ENCODE peak calls at places on chromosomes 3 and 15, in eight cellular contexts. One of them, this sample, is unnamed.

GRCh38 chr15:58282060-58282708 is 144.0 kb downstream of the AQP9 start:
- DNase-seq in AG04450: no peak
- DNase-seq in cardiac fibroblast: no peak
- DNase-seq in brain microvascular endothelial cell: no peak
- DNase-seq in IMR-90: no peak
- DNase-seq in astrocyte of the spinal cord: no peak
- DNase-seq in GM12865: no peak
- DNase-seq in GM06990: no peak
- DNase-seq in this sample: no peak

GRCh38 chr3:151660890-151661289 is 72.8 kb upstream of the AADACL2 start:
- DNase-seq in IMR-90: no peak
- DNase-seq in cardiac fibroblast: peak; percentile 38
- DNase-seq in GM12865: no peak
- DNase-seq in AG04450: no peak
- DNase-seq in GM06990: no peak
- DNase-seq in astrocyte of the spinal cord: peak; percentile 16
- DNase-seq in brain microvascular endothelial cell: no peak
- DNase-seq in this sample: no peak

GRCh38 chr3:194129581-194130133 is 6.3 kb upstream of the HES1 start:
- DNase-seq in IMR-90: no peak
- DNase-seq in astrocyte of the spinal cord: peak; percentile 53
- DNase-seq in AG04450: no peak
- DNase-seq in cardiac fibroblast: no peak
- DNase-seq in GM06990: no peak
- DNase-seq in GM12865: no peak
- DNase-seq in brain microvascular endothelial cell: peak; percentile 25
- DNase-seq in this sample: no peak

GRCh38 chr3:14540209-14540575 is at the start of gene GRIP2:
- DNase-seq in AG04450: no peak
- DNase-seq in cardiac fibroblast: no peak
- DNase-seq in GM06990: no peak
- DNase-seq in IMR-90: no peak
- DNase-seq in astrocyte of the spinal cord: no peak
- DNase-seq in GM12865: no peak
- DNase-seq in brain microvascular endothelial cell: no peak
- DNase-seq in this sample: no peak

GRCh38 chr3:88003115-88003755 is 55.6 kb downstream of the CGGBP1 start:
- DNase-seq in cardiac fibroblast: peak; percentile 81
- DNase-seq in GM12865: peak; percentile 58
- DNase-seq in brain microvascular endothelial cell: peak; percentile 44
- DNase-seq in GM06990: no peak
- DNase-seq in IMR-90: peak; percentile 49
- DNase-seq in astrocyte of the spinal cord: peak; percentile 63
- DNase-seq in AG04450: peak; percentile 8
- DNase-seq in this sample: peak; percentile 27

GRCh38 chr15:40146037-40146436 is 14.8 kb upstream of the BUB1B start:
- DNase-seq in astrocyte of the spinal cord: peak; percentile 35
- DNase-seq in GM12865: no peak
- DNase-seq in IMR-90: peak; percentile 57
- DNase-seq in cardiac fibroblast: peak; percentile 42
- DNase-seq in brain microvascular endothelial cell: peak; percentile 11
- DNase-seq in GM06990: no peak
- DNase-seq in AG04450: no peak
- DNase-seq in this sample: no peak

GRCh38 chr15:39199076-39199475 is 381.8 kb upstream of the THBS1 start:
- DNase-seq in AG04450: no peak
- DNase-seq in GM12865: no peak
- DNase-seq in astrocyte of the spinal cord: no peak
- DNase-seq in brain microvascular endothelial cell: peak; percentile 23
- DNase-seq in IMR-90: peak; percentile 69
- DNase-seq in cardiac fibroblast: no peak
- DNase-seq in GM06990: no peak
- DNase-seq in this sample: no peak

GRCh38 chr15:99411234-99411633 is 154.6 kb upstream of the MEF2A start:
- DNase-seq in AG04450: no peak
- DNase-seq in brain microvascular endothelial cell: no peak
- DNase-seq in cardiac fibroblast: no peak
- DNase-seq in GM12865: no peak
- DNase-seq in astrocyte of the spinal cord: no peak
- DNase-seq in GM06990: no peak
- DNase-seq in IMR-90: no peak
- DNase-seq in this sample: peak; percentile 20

GRCh38 chr15:51218249-51218648 is 120.1 kb downstream of the CYP19A1 start:
- DNase-seq in brain microvascular endothelial cell: no peak
- DNase-seq in GM12865: no peak
- DNase-seq in AG04450: no peak
- DNase-seq in cardiac fibroblast: no peak
- DNase-seq in IMR-90: no peak
- DNase-seq in GM06990: no peak
- DNase-seq in astrocyte of the spinal cord: peak; percentile 17
- DNase-seq in this sample: no peak

GRCh38 chr3:132554437-132554836 is 42.6 kb upstream of the ACKR4 start:
- DNase-seq in AG04450: no peak
- DNase-seq in GM06990: no peak
- DNase-seq in IMR-90: peak; percentile 51
- DNase-seq in astrocyte of the spinal cord: peak; percentile 77
- DNase-seq in cardiac fibroblast: peak; percentile 44
- DNase-seq in brain microvascular endothelial cell: peak; percentile 57
- DNase-seq in GM12865: no peak
- DNase-seq in this sample: no peak

GRCh38 chr15:28101201-28101600 is 2.1 kb upstream of the OCA2 start:
- DNase-seq in GM06990: no peak
- DNase-seq in brain microvascular endothelial cell: no peak
- DNase-seq in GM12865: no peak
- DNase-seq in cardiac fibroblast: no peak
- DNase-seq in astrocyte of the spinal cord: no peak
- DNase-seq in IMR-90: no peak
- DNase-seq in AG04450: no peak
- DNase-seq in this sample: no peak

GRCh38 chr15:70171224-70171886 is 73.6 kb upstream of the TLE3 start:
- DNase-seq in astrocyte of the spinal cord: no peak
- DNase-seq in GM06990: no peak
- DNase-seq in cardiac fibroblast: no peak
- DNase-seq in IMR-90: no peak
- DNase-seq in GM12865: no peak
- DNase-seq in AG04450: no peak
- DNase-seq in brain microvascular endothelial cell: no peak
- DNase-seq in this sample: no peak

GRCh38 chr3:186002884-186003472 is 65.2 kb upstream of the TRA2B start:
- DNase-seq in GM06990: no peak
- DNase-seq in brain microvascular endothelial cell: no peak
- DNase-seq in AG04450: no peak
- DNase-seq in IMR-90: peak; percentile 48
- DNase-seq in cardiac fibroblast: peak; percentile 58
- DNase-seq in astrocyte of the spinal cord: no peak
- DNase-seq in GM12865: peak; percentile 56
- DNase-seq in this sample: no peak
- TF ChIP-seq CTCF in GM06990: peak; percentile 47
- TF ChIP-seq CTCF in brain microvascular endothelial cell: peak; percentile 67
- TF ChIP-seq CTCF in AG04450: peak; percentile 40
- TF ChIP-seq CTCF in IMR-90: peak; percentile 36
- TF ChIP-seq CTCF in cardiac fibroblast: peak; percentile 31
- TF ChIP-seq CTCF in astrocyte of the spinal cord: peak; percentile 34
- TF ChIP-seq CTCF in GM12865: peak; percentile 42
- TF ChIP-seq CTCF in this sample: no peak

DNA sequence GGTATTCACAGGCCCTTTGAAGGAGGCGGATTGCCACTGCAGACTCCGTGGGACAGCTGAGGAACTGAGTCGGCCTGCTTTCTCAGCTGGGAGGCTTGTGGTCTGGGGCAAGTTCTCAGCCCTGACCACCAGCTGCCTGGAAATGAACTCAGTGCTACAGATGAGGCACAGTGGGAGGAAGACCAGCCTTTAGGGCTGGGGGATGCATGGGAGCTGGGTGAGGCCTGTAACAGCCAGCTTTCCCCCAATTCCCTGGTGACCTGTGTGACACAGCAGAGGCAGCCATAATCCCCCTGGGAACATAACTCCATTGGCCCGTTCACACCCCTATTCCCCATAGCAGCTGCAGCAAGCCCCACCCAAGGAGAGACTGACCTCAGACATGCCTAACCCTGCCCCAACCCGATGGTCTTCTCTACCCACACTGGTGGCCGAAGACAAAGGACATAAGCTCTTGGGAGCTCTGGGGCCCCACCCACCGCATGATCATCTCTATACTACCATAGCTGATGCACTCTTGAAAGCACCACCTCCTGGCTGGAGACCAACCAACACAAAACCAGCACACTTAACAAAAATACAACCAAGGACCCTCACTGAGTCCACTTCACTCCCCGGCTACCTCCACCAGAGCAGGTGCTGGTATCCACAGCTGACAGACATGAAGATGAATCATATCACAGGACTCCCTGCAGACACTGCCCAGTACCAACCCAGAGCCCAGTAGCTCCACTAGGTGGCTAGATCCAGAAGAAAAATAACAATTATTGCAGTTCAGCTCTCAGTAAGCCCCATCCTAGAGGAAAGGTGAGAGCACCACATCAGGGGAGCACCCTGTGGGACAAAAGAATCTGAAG is 24.9 kb downstream of the ZMAT3 start:
- DNase-seq in GM06990: peak; percentile 60
- DNase-seq in AG04450: no peak
- DNase-seq in astrocyte of the spinal cord: peak; percentile 58
- DNase-seq in cardiac fibroblast: peak; percentile 37
- DNase-seq in GM12865: peak; percentile 88
- DNase-seq in brain microvascular endothelial cell: peak; percentile 64
- DNase-seq in IMR-90: peak; percentile 8
- DNase-seq in this sample: peak; percentile 49
- TF ChIP-seq CTCF in GM06990: peak; percentile 31
- TF ChIP-seq CTCF in AG04450: peak; percentile 20
- TF ChIP-seq CTCF in astrocyte of the spinal cord: no peak
- TF ChIP-seq CTCF in cardiac fibroblast: peak; percentile 27
- TF ChIP-seq CTCF in GM12865: peak; percentile 32
- TF ChIP-seq CTCF in brain microvascular endothelial cell: peak; percentile 63
- TF ChIP-seq CTCF in IMR-90: no peak
- TF ChIP-seq CTCF in this sample: no peak

GRCh38 chr3:120072867-120073525 is 21.3 kb downstream of the GSK3B start:
- DNase-seq in astrocyte of the spinal cord: no peak
- DNase-seq in cardiac fibroblast: no peak
- DNase-seq in IMR-90: no peak
- DNase-seq in brain microvascular endothelial cell: no peak
- DNase-seq in GM06990: no peak
- DNase-seq in GM12865: peak; percentile 35
- DNase-seq in AG04450: no peak
- DNase-seq in this sample: no peak
- TF ChIP-seq CTCF in astrocyte of the spinal cord: peak; percentile 19
- TF ChIP-seq CTCF in cardiac fibroblast: no peak
- TF ChIP-seq CTCF in IMR-90: no peak
- TF ChIP-seq CTCF in brain microvascular endothelial cell: peak; percentile 37
- TF ChIP-seq CTCF in GM06990: peak; percentile 32
- TF ChIP-seq CTCF in GM12865: no peak
- TF ChIP-seq CTCF in AG04450: no peak
- TF ChIP-seq CTCF in this sample: peak; percentile 14

GRCh38 chr3:111986800-111987199 is 8.0 kb downstream of the ABHD10 start:
- DNase-seq in brain microvascular endothelial cell: no peak
- DNase-seq in AG04450: no peak
- DNase-seq in IMR-90: no peak
- DNase-seq in GM06990: no peak
- DNase-seq in GM12865: no peak
- DNase-seq in cardiac fibroblast: no peak
- DNase-seq in astrocyte of the spinal cord: no peak
- DNase-seq in this sample: no peak

GRCh38 chr3:111984636-111985298 is 5.9 kb downstream of the ABHD10 start:
- DNase-seq in brain microvascular endothelial cell: no peak
- DNase-seq in IMR-90: no peak
- DNase-seq in astrocyte of the spinal cord: no peak
- DNase-seq in GM12865: no peak
- DNase-seq in cardiac fibroblast: no peak
- DNase-seq in AG04450: no peak
- DNase-seq in GM06990: no peak
- DNase-seq in this sample: no peak

GRCh38 chr3:111989061-111989678 is 9.6 kb upstream of the TAGLN3 start:
- DNase-seq in brain microvascular endothelial cell: peak; percentile 63
- DNase-seq in astrocyte of the spinal cord: peak; percentile 80
- DNase-seq in GM06990: no peak
- DNase-seq in GM12865: peak; percentile 65
- DNase-seq in IMR-90: peak; percentile 80
- DNase-seq in cardiac fibroblast: peak; percentile 81
- DNase-seq in AG04450: peak; percentile 32
- DNase-seq in this sample: peak; percentile 49
- TF ChIP-seq CTCF in brain microvascular endothelial cell: peak; percentile 69
- TF ChIP-seq CTCF in astrocyte of the spinal cord: peak; percentile 79
- TF ChIP-seq CTCF in GM06990: peak; percentile 71
- TF ChIP-seq CTCF in GM12865: peak; percentile 62
- TF ChIP-seq CTCF in IMR-90: peak; percentile 80
- TF ChIP-seq CTCF in cardiac fibroblast: peak; percentile 75
- TF ChIP-seq CTCF in AG04450: peak; percentile 83
- TF ChIP-seq CTCF in this sample: peak; percentile 71